ENCODE peak calls at places on chromosomes 11 and 22, in nine cellular contexts. K, Q, P, C, A, F, X, V and Y are unnamed samples.

GRCh38 chr11:122405788-122406341 is 249.7 kb upstream of the UBASH3B start:
- DNase-seq in K (no peak), Q (no peak), P (no peak), C (peak), A (no peak), F (no peak), X (no peak), V (no peak), Y (no peak)

GRCh38 chr11:72578541-72578940 is 95.7 kb downstream of the PDE2A start:
- DNase-seq in K (no peak), Q (no peak), P (no peak), C (no peak), A (peak), F (no peak), X (no peak), V (peak), Y (no peak)

GRCh38 chr22:45673482-45674175 is 2.0 kb downstream of the ATXN10 start:
- DNase-seq in K (no peak), Q (no peak), P (no peak), C (no peak), A (no peak), F (no peak), X (no peak), V (no peak), Y (no peak)

GRCh38 chr11:69018924-69019323 is 5.9 kb upstream of the MRGPRF start:
- DNase-seq in K (no peak), Q (no peak), P (no peak), C (peak), A (no peak), F (peak), X (no peak), V (no peak), Y (no peak)

GRCh38 chr22:49199224-49199623 is 628.4 kb downstream of the BRD1 start:
- DNase-seq in K (no peak), Q (peak), P (no peak), C (no peak), A (peak), F (no peak), X (peak), V (no peak), Y (peak)

GRCh38 chr11:80826808-80827207 is 1386.0 kb upstream of the TENM4 start:
- DNase-seq in K (no peak), Q (no peak), P (no peak), C (no peak), A (no peak), F (no peak), X (no peak), V (no peak), Y (no peak)

GRCh38 chr11:78654071-78654470 is 79.4 kb upstream of the NARS2 start:
- DNase-seq in K (no peak), Q (no peak), P (no peak), C (no peak), A (peak), F (peak), X (peak), V (no peak), Y (no peak)

GRCh38 chr11:8329961-8330361 is 66.3 kb upstream of the LMO1 start:
- DNase-seq in K (no peak), Q (peak), P (no peak), C (no peak), A (no peak), F (no peak), X (no peak), V (no peak), Y (no peak)

GRCh38 chr11:5203366-5203765 is 2.9 kb upstream of the OR51V1 start:
- DNase-seq in K (no peak), Q (no peak), P (no peak), C (peak), A (no peak), F (no peak), X (no peak), V (no peak), Y (no peak)

GRCh38 chr11:23284626-23285025 is 424.4 kb upstream of the CCDC179 start:
- DNase-seq in K (no peak), Q (no peak), P (no peak), C (peak), A (no peak), F (peak), X (no peak), V (no peak), Y (no peak)

GRCh38 chr11:116294630-116295029 is 478.2 kb downstream of the BUD13 start:
- DNase-seq in K (no peak), Q (no peak), P (no peak), C (no peak), A (no peak), F (peak), X (no peak), V (no peak), Y (no peak)

GRCh38 chr11:92399702-92400101 is 175.1 kb downstream of the FAT3 start:
- DNase-seq in K (no peak), Q (no peak), P (no peak), C (no peak), A (no peak), F (no peak), X (no peak), V (no peak), Y (no peak)

GRCh38 chr22:39935622-39936021 is 24.6 kb upstream of the TMA7B start:
- DNase-seq in K (no peak), Q (no peak), P (no peak), C (no peak), A (no peak), F (no peak), X (no peak), V (no peak), Y (no peak)

GRCh38 chr22:23305922-23306374 is 125.6 kb downstream of the BCR start:
- DNase-seq in K (peak), Q (no peak), P (no peak), C (peak), A (peak), F (peak), X (no peak), V (peak), Y (peak)

GRCh38 chr22:32745251-32745995 is 56.1 kb upstream of the TIMP3 start:
- DNase-seq in K (peak), Q (peak), P (peak), C (peak), A (no peak), F (peak), X (no peak), V (peak), Y (no peak)

GRCh38 chr11:125504580-125504979 is 8.5 kb upstream of the FEZ1 start:
- DNase-seq in K (no peak), Q (no peak), P (no peak), C (no peak), A (no peak), F (no peak), X (no peak), V (no peak), Y (no peak)

GRCh38 chr11:74141274-74141695 is 29.5 kb downstream of the C2CD3 start:
- DNase-seq in K (no peak), Q (no peak), P (no peak), C (no peak), A (no peak), F (peak), X (no peak), V (peak), Y (no peak)

GRCh38 chr11:82458777-82459176 is 274.9 kb downstream of the FAM181B start:
- DNase-seq in K (no peak), Q (no peak), P (no peak), C (no peak), A (no peak), F (no peak), X (no peak), V (no peak), Y (no peak)

GRCh38 chr22:27986937-27987336 is 67.9 kb upstream of the PITPNB start:
- DNase-seq in K (no peak), Q (no peak), P (no peak), C (no peak), A (peak), F (no peak), X (peak), V (no peak), Y (no peak)

GRCh38 chr11:128517457-128518230 is 69.7 kb downstream of the ETS1 start:
- DNase-seq in K (no peak), Q (no peak), P (no peak), C (peak), A (no peak), F (peak), X (no peak), V (no peak), Y (no peak)

GRCh38 chr11:44334356-44335004 is 24.5 kb upstream of the ALX4 start:
- DNase-seq in K (no peak), Q (no peak), P (no peak), C (no peak), A (no peak), F (no peak), X (no peak), V (no peak), Y (no peak)

GRCh38 chr11:46376258-46377050 is 5.0 kb upstream of the MDK start:
- DNase-seq in K (no peak), Q (no peak), P (no peak), C (no peak), A (no peak), F (no peak), X (no peak), V (no peak), Y (no peak)

GRCh38 chr11:68016904-68017817 is 7.0 kb downstream of the ALDH3B1 start:
- DNase-seq in K (no peak), Q (no peak), P (no peak), C (no peak), A (no peak), F (no peak), X (no peak), V (no peak), Y (no peak)

GRCh38 chr11:122737951-122738693 is 82.6 kb downstream of the UBASH3B start:
- DNase-seq in K (no peak), Q (no peak), P (no peak), C (peak), A (no peak), F (peak), X (no peak), V (no peak), Y (no peak)

GRCh38 chr11:34234086-34234740 is 123.6 kb downstream of the ABTB2 start:
- DNase-seq in K (no peak), Q (peak), P (peak), C (peak), A (no peak), F (peak), X (no peak), V (peak), Y (no peak)

GRCh38 chr11:18710545-18710944 is 12.0 kb downstream of the TMEM86A start:
- DNase-seq in K (no peak), Q (no peak), P (no peak), C (no peak), A (no peak), F (no peak), X (no peak), V (no peak), Y (no peak)

GRCh38 chr22:40240671-40241070 is 62.9 kb downstream of the TNRC6B start:
- DNase-seq in K (no peak), Q (peak), P (no peak), C (no peak), A (no peak), F (no peak), X (no peak), V (no peak), Y (no peak)

GRCh38 chr11:71525938-71526495 is 1.1 kb upstream of the KRTAP5-7 start:
- DNase-seq in K (no peak), Q (no peak), P (no peak), C (no peak), A (no peak), F (no peak), X (peak), V (no peak), Y (no peak)

GRCh38 chr22:49010086-49010863 is 817.4 kb downstream of the BRD1 start:
- DNase-seq in K (no peak), Q (peak), P (no peak), C (no peak), A (peak), F (no peak), X (no peak), V (no peak), Y (no peak)

GRCh38 chr11:35617687-35618496 is at the start of gene FJX1:
- DNase-seq in K (peak), Q (peak), P (peak), C (peak), A (peak), F (peak), X (peak), V (peak), Y (peak)

GRCh38 chr11:92830382-92831148 is 138.9 kb upstream of the MTNR1B start:
- DNase-seq in K (no peak), Q (no peak), P (no peak), C (no peak), A (no peak), F (no peak), X (no peak), V (no peak), Y (no peak)

GRCh38 chr11:68436985-68437926 is 23.3 kb upstream of the PPP6R3 start:
- DNase-seq in K (peak), Q (no peak), P (peak), C (peak), A (no peak), F (peak), X (no peak), V (no peak), Y (peak)

GRCh38 chr11:15190611-15191010 is 75.9 kb downstream of the INSC start:
- DNase-seq in K (no peak), Q (no peak), P (no peak), C (no peak), A (no peak), F (no peak), X (no peak), V (no peak), Y (no peak)

GRCh38 chr22:38180841-38181452 is 683 bp downstream of the PLA2G6 start:
- DNase-seq in K (peak), Q (no peak), P (no peak), C (no peak), A (no peak), F (no peak), X (no peak), V (peak), Y (no peak)
- TF ChIP-seq CTCF in K (no peak), Q (no peak), P (no peak), C (no peak), A (no peak), F (no peak), X (no peak), V (no peak), Y (no peak)

GRCh38 chr22:30327864-30328345 is 1.2 kb upstream of the TBC1D10A start:
- DNase-seq in K (no peak), Q (peak), P (no peak), C (no peak), A (no peak), F (no peak), X (no peak), V (no peak), Y (no peak)
- TF ChIP-seq CTCF in K (no peak), Q (peak), P (no peak), C (no peak), A (no peak), F (no peak), X (peak), V (no peak), Y (peak)

GRCh38 chr22:29320546-29320945 is 5.0 kb upstream of the RASL10A start:
- DNase-seq in K (no peak), Q (no peak), P (no peak), C (no peak), A (no peak), F (no peak), X (no peak), V (no peak), Y (no peak)
- TF ChIP-seq CTCF in K (peak), Q (peak), P (peak), C (no peak), A (no peak), F (peak), X (peak), V (no peak), Y (peak)

GRCh38 chr11:17188675-17189074 is 19.1 kb downstream of the PIK3C2A start:
- DNase-seq in K (no peak), Q (peak), P (no peak), C (no peak), A (no peak), F (no peak), X (no peak), V (no peak), Y (no peak)
- TF ChIP-seq CTCF in K (no peak), Q (no peak), P (no peak), C (no peak), A (no peak), F (no peak), X (no peak), V (no peak), Y (no peak)

GRCh38 chr11:65636108-65636809 is 1.6 kb upstream of the SIPA1 start:
- DNase-seq in K (no peak), Q (no peak), P (no peak), C (no peak), A (no peak), F (no peak), X (no peak), V (no peak), Y (no peak)
- TF ChIP-seq CTCF in K (no peak), Q (no peak), P (no peak), C (no peak), A (no peak), F (no peak), X (no peak), V (no peak), Y (no peak)

DNA sequence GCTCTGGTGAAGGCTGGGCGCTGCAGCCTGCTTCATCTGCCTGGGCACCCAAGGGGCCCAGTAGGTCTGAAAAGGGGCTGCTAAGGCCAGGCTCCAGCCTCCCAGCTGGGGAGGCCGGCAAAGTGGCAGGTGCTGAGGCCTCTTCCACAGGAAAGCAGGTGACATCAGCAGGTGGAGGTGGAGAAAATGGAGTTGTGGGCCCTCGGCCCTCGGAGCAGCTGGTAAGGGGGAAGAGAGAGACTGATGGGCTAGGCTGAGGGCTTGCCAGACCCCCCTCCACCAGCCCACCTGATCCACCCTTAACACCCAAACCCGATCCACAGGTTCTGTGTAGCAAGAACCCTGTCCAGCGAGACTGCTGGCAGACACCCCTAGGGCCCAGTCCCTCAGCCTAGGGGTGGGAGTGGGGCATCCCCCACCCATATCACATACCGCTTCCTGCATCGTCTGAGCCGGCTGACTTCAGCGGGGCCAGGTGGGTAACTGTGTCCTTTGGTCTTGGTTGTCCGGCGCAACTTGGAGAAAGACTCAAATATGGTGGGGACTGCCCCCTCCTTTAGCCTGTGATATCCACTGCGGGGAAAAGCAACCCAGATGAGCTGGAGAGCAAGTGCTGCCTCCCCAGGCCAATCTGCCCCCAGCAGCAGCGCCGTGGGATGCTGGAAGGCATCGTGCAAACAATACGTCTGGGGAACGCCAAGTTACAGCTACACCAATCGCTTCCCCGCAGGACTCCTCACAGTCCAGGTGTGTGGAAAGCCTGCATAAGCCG is 1.5 kb downstream of the THAP7 start:
- DNase-seq in K (no peak), Q (no peak), P (no peak), C (no peak), A (no peak), F (no peak), X (no peak), V (no peak), Y (peak)
- TF ChIP-seq CTCF in K (no peak), Q (no peak), P (no peak), C (no peak), A (no peak), F (no peak), X (no peak), V (no peak), Y (no peak)